ENCODE peak calls at places on chromosomes 7 and 10, in ten cellular contexts. C is C1 segment of cervical spinal cord, K is activated B cell treated with CpG ODN at 0.5 μM for 24 hours, A is substantia nigra, S is retina, D is fibroblast of lung, V is NCI-H1105 treated with DMSO at 0.1 percent for 48 hours, X is tibial nerve, L is SK-MEL-5, E is heart right ventricle. I is an unnamed sample.

GRCh38 chr7:633381-634018 is 93.0 kb upstream of the DNAAF5 start:
- DNase-seq in K (no peak), L (no peak), D (no peak), X (no peak), E (no peak), V (no peak), A (no peak), C (no peak), S (no peak), I (no peak)

GRCh38 chr7:1197997-1198632 is 34.6 kb upstream of the UNCX start:
- DNase-seq in K (no peak), X (no peak), D (peak), S (no peak), L (no peak), A (no peak), C (no peak), V (no peak), E (no peak), I (no peak)

GRCh38 chr10:3096149-3096548 is 28.8 kb downstream of the PFKP start:
- DNase-seq in K (no peak), L (no peak), V (no peak), S (no peak), D (peak), X (no peak), A (no peak), E (no peak), C (no peak), I (no peak)

GRCh38 chr10:55330485-55330884 is 529.5 kb upstream of the PCDH15 start:
- DNase-seq in S (no peak), A (no peak), C (no peak), D (no peak), X (no peak), L (no peak), V (no peak), K (no peak), E (no peak), I (no peak)

GRCh38 chr7:69624842-69625637 is 26.8 kb downstream of the AUTS2 start:
- DNase-seq in A (no peak), D (no peak), X (no peak), E (no peak), C (no peak), V (no peak), L (no peak), S (peak), K (no peak), I (no peak)

GRCh38 chr7:42181566-42181965 is 55.4 kb downstream of the GLI3 start:
- DNase-seq in S (no peak), V (no peak), A (no peak), E (no peak), C (no peak), K (no peak), L (no peak), D (peak), X (no peak), I (no peak)

GRCh38 chr10:92847185-92847864 is 995 bp upstream of the EXOC6 start:
- DNase-seq in D (peak), L (no peak), S (no peak), V (no peak), K (no peak), X (no peak), E (no peak), A (no peak), C (no peak), I (no peak)

GRCh38 chr7:38702002-38702535 is 70.9 kb upstream of the AMPH start:
- DNase-seq in D (no peak), E (no peak), K (no peak), C (no peak), A (no peak), V (no peak), X (no peak), L (no peak), S (no peak), I (no peak)

GRCh38 chr10:131406676-131407392 is 95.3 kb upstream of the TCERG1L start:
- DNase-seq in S (no peak), K (no peak), X (no peak), D (no peak), A (no peak), L (no peak), C (no peak), V (no peak), E (no peak), I (no peak)

GRCh38 chr7:95511716-95512260 is 26.0 kb downstream of the ASB4 start:
- DNase-seq in C (peak), V (peak), K (peak), D (peak), S (peak), E (no peak), X (peak), A (peak), L (peak), I (peak)

GRCh38 chr7:133613250-133613649 is 360.4 kb downstream of the EXOC4 start:
- DNase-seq in C (no peak), A (no peak), V (no peak), K (no peak), L (no peak), S (no peak), E (no peak), X (no peak), D (no peak), I (no peak)

GRCh38 chr7:32250494-32251260 is 180.5 kb upstream of the PDE1C start:
- DNase-seq in K (no peak), E (no peak), X (no peak), L (peak), A (peak), S (peak), C (no peak), V (no peak), D (no peak), I (no peak)

GRCh38 chr7:155533827-155534690 is 12.3 kb downstream of the CNPY1 start:
- DNase-seq in E (no peak), A (peak), D (no peak), S (peak), K (no peak), L (peak), C (no peak), X (no peak), V (no peak), I (no peak)

GRCh38 chr10:11440250-11441150 is 170.9 kb downstream of the USP6NL start:
- DNase-seq in S (no peak), K (no peak), A (no peak), L (no peak), E (no peak), C (no peak), X (no peak), D (no peak), V (no peak), I (no peak)

GRCh38 chr7:74269757-74270277 is 15.6 kb upstream of the RFC2 start:
- DNase-seq in C (peak), X (peak), D (peak), A (peak), V (peak), K (peak), E (no peak), L (peak), S (peak), I (peak)

GRCh38 chr7:19852192-19852591 is 78.8 kb upstream of the TMEM196 start:
- DNase-seq in L (no peak), E (no peak), K (no peak), D (no peak), C (no peak), A (no peak), S (no peak), V (peak), X (no peak), I (no peak)

GRCh38 chr10:15211464-15211979 is 43.0 kb upstream of the NMT2 start:
- DNase-seq in K (no peak), S (no peak), D (peak), X (no peak), C (no peak), V (no peak), L (no peak), A (no peak), E (no peak), I (no peak)

GRCh38 chr7:83648464-83649241 is at the start of gene SEMA3E:
- DNase-seq in K (no peak), C (no peak), V (no peak), X (peak), L (peak), E (no peak), S (peak), D (peak), A (no peak), I (peak)

GRCh38 chr10:131427901-131428300 is 116.4 kb upstream of the TCERG1L start:
- DNase-seq in E (no peak), L (no peak), A (no peak), S (no peak), C (no peak), V (no peak), K (no peak), X (no peak), D (no peak), I (no peak)

GRCh38 chr7:77697535-77697831 is 1.2 kb downstream of the RSBN1L start:
- DNase-seq in D (no peak), S (no peak), L (no peak), C (peak), V (no peak), E (no peak), K (no peak), A (peak), X (no peak), I (peak)

I was measured in left cardiac atrium.